ENCODE peak calls at places on chromosomes 13 and 19, in four cellular contexts. One of them, this sample, is unnamed.

GRCh38 chr19:33416307-33417215 is 43.1 kb downstream of the CEBPG start:
- DNase-seq in H1: peak; percentile 29
- DNase-seq in GM12878: no peak
- DNase-seq in K562: peak; percentile 81
- DNase-seq in this sample: peak; percentile 52

GRCh38 chr19:1756264-1756663 is 3.0 kb downstream of the ONECUT3 start:
- DNase-seq in GM12878: no peak
- DNase-seq in K562: no peak
- DNase-seq in H1: no peak
- DNase-seq in this sample: no peak

GRCh38 chr13:99013951-99014350 is 36.1 kb upstream of the DOCK9 start:
- DNase-seq in GM12878: no peak
- DNase-seq in H1: no peak
- DNase-seq in K562: no peak
- DNase-seq in this sample: no peak

GRCh38 chr19:873084-874019 is 13.9 kb downstream of the CFD start:
- DNase-seq in H1: no peak
- DNase-seq in K562: peak; percentile 86
- DNase-seq in GM12878: peak; percentile 32
- DNase-seq in this sample: peak; percentile 56

GRCh38 chr19:47134533-47134932 is 3.9 kb downstream of the SAE1 start:
- DNase-seq in K562: no peak
- DNase-seq in GM12878: no peak
- DNase-seq in H1: no peak
- DNase-seq in this sample: no peak

GRCh38 chr19:44807652-44808462 is 1.0 kb upstream of the BCAM start:
- DNase-seq in H1: peak; percentile 95
- DNase-seq in K562: peak; percentile 74
- DNase-seq in GM12878: no peak
- DNase-seq in this sample: peak; percentile 55

GRCh38 chr13:46598140-46598819 is 45.3 kb downstream of the LRCH1 start:
- DNase-seq in K562: no peak
- DNase-seq in H1: no peak
- DNase-seq in GM12878: no peak
- DNase-seq in this sample: no peak

GRCh38 chr19:49658139-49658517 is 7.5 kb downstream of the IRF3 start:
- DNase-seq in GM12878: no peak
- DNase-seq in K562: no peak
- DNase-seq in H1: no peak
- DNase-seq in this sample: no peak

GRCh38 chr19:56091751-56092546 is 29.1 kb downstream of the ZNF787 start:
- DNase-seq in GM12878: no peak
- DNase-seq in K562: no peak
- DNase-seq in H1: no peak
- DNase-seq in this sample: no peak

GRCh38 chr13:19958119-19959111 is at the start of gene ZMYM2:
- DNase-seq in GM12878: peak; percentile 77
- DNase-seq in H1: peak; percentile 92
- DNase-seq in K562: peak; percentile 94
- DNase-seq in this sample: peak; percentile 86

DNA sequence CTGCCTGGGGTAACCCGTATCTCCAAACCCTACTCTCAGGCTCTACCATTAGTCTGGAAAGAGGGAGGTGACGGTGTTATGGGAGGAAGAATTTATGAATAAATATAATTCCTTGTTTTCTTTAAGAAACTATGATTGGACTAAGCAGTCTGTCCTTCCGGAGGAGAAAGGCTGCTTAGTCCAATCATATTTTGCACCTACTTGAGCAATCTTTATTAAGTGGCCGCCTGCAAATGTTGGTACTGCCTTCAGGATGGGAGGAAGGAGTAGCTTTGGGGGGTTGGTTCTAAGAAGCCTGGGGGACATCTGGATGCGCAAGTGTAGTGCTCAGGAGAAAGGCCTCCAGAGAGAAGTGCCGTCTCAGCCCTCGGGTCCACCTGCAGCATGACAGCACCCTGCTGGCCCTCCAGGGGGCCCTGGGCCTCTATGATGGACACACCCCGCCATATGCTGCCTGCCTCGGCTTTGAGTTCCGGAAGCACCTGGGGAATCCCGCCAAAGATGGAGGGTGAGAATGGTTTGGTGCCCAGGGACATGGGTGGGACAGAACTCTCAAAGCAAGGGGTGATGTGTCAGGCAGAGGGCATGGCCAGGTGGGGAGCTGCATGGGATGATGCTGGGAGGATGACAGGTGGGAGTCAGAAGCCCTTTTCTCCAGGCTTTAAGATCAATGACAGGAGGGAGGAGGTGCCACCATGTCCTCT is 4.0 kb downstream of the ACP4 start:
- DNase-seq in GM12878: no peak
- DNase-seq in H1: no peak
- DNase-seq in K562: peak; percentile 80
- DNase-seq in this sample: no peak
- TF ChIP-seq EGR1 in GM12878: no peak
- TF ChIP-seq EGR1 in H1: no peak
- TF ChIP-seq EGR1 in K562: no peak
- TF ChIP-seq EGR1 in this sample: no peak

DNA sequence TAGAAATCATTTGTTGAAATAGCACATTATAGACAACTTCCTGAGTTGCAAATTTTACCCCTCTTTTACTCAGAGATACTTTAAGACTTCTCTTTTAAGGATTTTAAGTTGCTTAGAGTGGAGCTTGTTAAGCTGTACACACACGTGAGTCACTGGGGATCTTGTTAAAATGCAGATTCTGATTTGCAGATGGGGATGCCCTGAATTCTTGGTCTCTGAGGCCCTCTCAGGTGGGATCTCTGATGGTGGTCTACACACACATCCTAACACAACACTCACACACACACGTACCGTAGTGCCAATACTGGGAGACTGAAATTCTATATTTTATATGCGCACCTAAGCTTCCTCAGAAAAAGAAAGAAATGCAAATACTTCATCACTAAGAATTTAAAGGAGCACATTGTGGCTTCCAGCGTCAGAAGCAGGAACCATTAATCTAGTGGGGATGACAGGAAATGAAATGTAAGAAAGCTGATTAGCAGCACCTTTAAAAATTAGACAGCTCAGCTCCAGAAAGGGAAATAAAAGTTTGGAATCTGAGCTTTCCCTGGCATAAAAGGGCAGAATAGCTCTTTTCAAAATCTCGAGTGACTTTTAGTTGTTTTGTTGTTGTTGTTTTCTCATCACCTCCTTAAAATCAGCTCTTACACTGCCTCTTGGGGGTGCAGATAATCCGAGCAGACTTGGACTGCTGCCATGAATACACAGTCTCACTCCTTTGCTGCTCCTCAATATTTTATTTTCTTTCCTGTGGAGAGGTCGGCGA is 788.1 kb downstream of the UQCRFS1 start:
- DNase-seq in H1: no peak
- DNase-seq in GM12878: no peak
- DNase-seq in K562: no peak
- DNase-seq in this sample: no peak
- TF ChIP-seq EGR1 in H1: no peak
- TF ChIP-seq EGR1 in GM12878: no peak
- TF ChIP-seq EGR1 in K562: no peak
- TF ChIP-seq EGR1 in this sample: no peak

GRCh38 chr19:14082675-14082960 is 3.0 kb downstream of the C19orf67 start:
- DNase-seq in K562: no peak
- DNase-seq in GM12878: no peak
- DNase-seq in H1: no peak
- DNase-seq in this sample: no peak

GRCh38 chr19:14078406-14078805 is 5.8 kb downstream of the MISP3 start:
- DNase-seq in K562: no peak
- DNase-seq in H1: no peak
- DNase-seq in GM12878: no peak
- DNase-seq in this sample: no peak

GRCh38 chr19:14085309-14085995 is at the start of gene C19orf67:
- DNase-seq in K562: peak; percentile 75
- DNase-seq in H1: no peak
- DNase-seq in GM12878: no peak
- DNase-seq in this sample: no peak

GRCh38 chr19:14080887-14081796 is 4.4 kb downstream of the C19orf67 start:
- DNase-seq in K562: peak; percentile 99
- DNase-seq in H1: peak; percentile 97
- DNase-seq in GM12878: peak; percentile 99
- DNase-seq in this sample: peak; percentile 99

GRCh38 chr19:14081797-14082674 is 3.5 kb downstream of the C19orf67 start:
- DNase-seq in GM12878: no peak
- DNase-seq in H1: no peak
- DNase-seq in K562: peak; percentile 44
- DNase-seq in this sample: no peak
- TF ChIP-seq EGR1 in GM12878: no peak
- TF ChIP-seq EGR1 in H1: no peak
- TF ChIP-seq EGR1 in K562: peak; percentile 72
- TF ChIP-seq EGR1 in this sample: no peak

DNA sequence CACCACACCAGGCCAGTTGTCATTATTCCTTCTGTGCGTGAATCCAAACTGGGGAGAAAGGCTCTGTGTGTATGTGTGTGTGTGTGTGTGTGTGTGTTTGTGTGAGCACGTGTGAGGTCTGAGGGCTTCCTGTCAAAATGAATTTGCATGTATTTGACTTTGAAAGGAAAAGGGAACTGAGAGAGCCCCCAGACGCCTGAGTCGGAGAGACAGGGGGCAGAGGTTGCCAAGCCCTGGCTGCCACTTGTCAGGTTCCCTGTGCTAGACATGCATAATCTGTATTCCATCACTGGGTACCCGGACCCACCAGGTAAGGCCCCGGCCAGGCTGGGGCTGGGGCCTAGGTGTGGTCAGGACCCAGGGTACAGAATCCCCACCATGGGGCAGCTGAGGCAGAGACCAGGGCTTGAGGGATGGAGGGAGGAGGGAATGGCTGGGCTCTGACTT is at the start of gene CLEC17A:
- DNase-seq in K562: no peak
- DNase-seq in H1: no peak
- DNase-seq in GM12878: peak; percentile 66
- DNase-seq in this sample: no peak
- TF ChIP-seq EGR1 in K562: no peak
- TF ChIP-seq EGR1 in H1: no peak
- TF ChIP-seq EGR1 in GM12878: no peak
- TF ChIP-seq EGR1 in this sample: no peak

GRCh38 chr13:114283581-114283980 is 2.2 kb downstream of the UPF3A start:
- DNase-seq in GM12878: no peak
- DNase-seq in H1: no peak
- DNase-seq in K562: peak; percentile 68
- DNase-seq in this sample: no peak
- TF ChIP-seq EGR1 in GM12878: no peak
- TF ChIP-seq EGR1 in H1: no peak
- TF ChIP-seq EGR1 in K562: no peak
- TF ChIP-seq EGR1 in this sample: no peak

GRCh38 chr19:14476307-14476662 is 1.1 kb upstream of the PTGER1 start:
- DNase-seq in H1: no peak
- DNase-seq in K562: no peak
- DNase-seq in GM12878: no peak
- DNase-seq in this sample: no peak

GRCh38 chr19:14478113-14478545 is 3.0 kb upstream of the PTGER1 start:
- DNase-seq in H1: no peak
- DNase-seq in K562: no peak
- DNase-seq in GM12878: no peak
- DNase-seq in this sample: no peak

GRCh38 chr19:14477417-14478112 is 2.4 kb upstream of the PTGER1 start:
- DNase-seq in GM12878: no peak
- DNase-seq in H1: no peak
- DNase-seq in K562: no peak
- DNase-seq in this sample: no peak

GRCh38 chr19:14475251-14476073 is at the start of gene PTGER1:
- DNase-seq in K562: peak; percentile 67
- DNase-seq in H1: no peak
- DNase-seq in GM12878: no peak
- DNase-seq in this sample: peak; percentile 21

GRCh38 chr19:14476663-14477401 is 1.7 kb upstream of the PTGER1 start:
- DNase-seq in K562: peak; percentile 67
- DNase-seq in H1: no peak
- DNase-seq in GM12878: no peak
- DNase-seq in this sample: peak; percentile 48
- TF ChIP-seq EGR1 in K562: no peak
- TF ChIP-seq EGR1 in H1: no peak
- TF ChIP-seq EGR1 in GM12878: no peak
- TF ChIP-seq EGR1 in this sample: no peak

This sample was measured in HCT116.